ENCODE peak calls at places on chromosomes 13 and 19, in four cellular contexts. G, T, E and C are unnamed samples.
A peak's percentile ranks its signal among the peaks of the same experiment; 100 is the strongest.

GRCh38 chr13:46684287-46685001 is 112.5 kb downstream of the ESD start:
- DNase-seq in G (peak; percentile 86), T (no peak), E (no peak), C (no peak)

GRCh38 chr19:52473655-52474350 is 20.4 kb downstream of the ZNF578 start:
- DNase-seq in G (no peak), T (no peak), E (no peak), C (no peak)

GRCh38 chr13:53800011-53800410 is 771.4 kb downstream of the OLFM4 start:
- DNase-seq in G (no peak), T (no peak), E (no peak), C (no peak)

GRCh38 chr13:79987323-79987722 is 353.6 kb downstream of the SPRY2 start:
- DNase-seq in G (no peak), T (no peak), E (no peak), C (no peak)

GRCh38 chr13:61795580-61795979 is 379.9 kb upstream of the PCDH20 start:
- DNase-seq in G (no peak), T (no peak), E (no peak), C (no peak)

GRCh38 chr19:40739030-40739839 is 11.0 kb downstream of the ACTMAP start:
- DNase-seq in G (no peak), T (no peak), E (no peak), C (no peak)

GRCh38 chr19:47487551-47488515 is 3.8 kb upstream of the KPTN start:
- DNase-seq in G (no peak), T (no peak), E (no peak), C (no peak)

GRCh38 chr13:114077938-114078335 is 54.5 kb downstream of the RASA3 start:
- DNase-seq in G (no peak), T (no peak), E (no peak), C (no peak)

GRCh38 chr13:60351326-60351725 is 45.7 kb upstream of the TDRD3 start:
- DNase-seq in G (no peak), T (no peak), E (no peak), C (no peak)

GRCh38 chr19:45613926-45614725 is 12.1 kb upstream of the GPR4 start:
- DNase-seq in G (no peak), T (no peak), E (peak; percentile 73), C (no peak)

GRCh38 chr13:20940083-20940482 is 37.5 kb upstream of the XPO4 start:
- DNase-seq in G (peak; percentile 83), T (no peak), E (no peak), C (no peak)

GRCh38 chr13:20492641-20493040 is 33.0 kb downstream of the CRYL1 start:
- DNase-seq in G (peak; percentile 46), T (peak; percentile 35), E (no peak), C (no peak)

GRCh38 chr13:97367427-97367826 is 66.5 kb upstream of the RAP2A start:
- DNase-seq in G (no peak), T (no peak), E (no peak), C (no peak)

GRCh38 chr13:32187651-32188050 is 127.5 kb downstream of the ZAR1L start:
- DNase-seq in G (no peak), T (no peak), E (no peak), C (no peak)

GRCh38 chr13:48502601-48503319 is 30.1 kb downstream of the RCBTB2 start:
- DNase-seq in G (no peak), T (no peak), E (no peak), C (no peak)

GRCh38 chr19:39126593-39127187 is 1.1 kb downstream of the PAK4 start:
- DNase-seq in G (peak; percentile 89), T (no peak), E (no peak), C (no peak)

GRCh38 chr19:32450217-32450616 is 44.6 kb downstream of the DPY19L3 start:
- DNase-seq in G (no peak), T (no peak), E (no peak), C (no peak)

GRCh38 chr19:2668188-2668763 is 34.2 kb downstream of the GNG7 start:
- DNase-seq in G (no peak), T (no peak), E (no peak), C (no peak)
- TF ChIP-seq KDM1A in G (no peak), T (no peak), E (no peak), C (no peak)

GRCh38 chr13:76929975-76930374 is 18.3 kb upstream of the ACOD1 start:
- DNase-seq in G (no peak), T (no peak), E (no peak), C (no peak)

GRCh38 chr13:76939215-76939614 is 9.1 kb upstream of the ACOD1 start:
- DNase-seq in G (no peak), T (no peak), E (no peak), C (no peak)

GRCh38 chr13:76936736-76937135 is 11.6 kb upstream of the ACOD1 start:
- DNase-seq in G (no peak), T (no peak), E (no peak), C (no peak)

GRCh38 chr13:76937416-76937815 is 10.9 kb upstream of the ACOD1 start:
- DNase-seq in G (no peak), T (no peak), E (no peak), C (no peak)

DNA sequence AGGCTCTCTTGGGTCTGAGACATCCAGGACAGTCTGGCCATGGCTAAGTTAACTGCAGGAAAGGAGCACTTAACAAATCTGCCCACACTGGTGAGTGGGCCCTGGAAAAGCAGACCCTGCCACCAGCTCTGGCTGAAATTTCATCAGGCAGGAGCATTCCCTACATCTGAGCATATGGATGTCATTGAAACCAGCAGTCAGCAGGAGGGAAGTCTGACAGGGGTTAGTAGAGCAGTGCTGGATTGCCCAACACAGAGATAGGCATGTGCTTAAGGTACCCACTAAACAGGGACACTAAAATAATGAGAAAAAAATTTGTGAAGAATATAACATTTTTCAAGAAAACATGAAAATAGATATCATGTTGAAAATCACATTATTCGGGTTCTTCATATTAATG is 13.6 kb upstream of the ACOD1 start:
- DNase-seq in G (no peak), T (no peak), E (no peak), C (no peak)
- TF ChIP-seq POLR2AphosphoS5 in G (no peak), T (no peak), E (no peak), C (no peak)

GRCh38 chr19:2523630-2524311 is 47.8 kb downstream of the GADD45B start:
- DNase-seq in G (no peak), T (no peak), E (no peak), C (no peak)
- TF ChIP-seq KDM1A in G (no peak), T (no peak), E (no peak), C (no peak)

DNA sequence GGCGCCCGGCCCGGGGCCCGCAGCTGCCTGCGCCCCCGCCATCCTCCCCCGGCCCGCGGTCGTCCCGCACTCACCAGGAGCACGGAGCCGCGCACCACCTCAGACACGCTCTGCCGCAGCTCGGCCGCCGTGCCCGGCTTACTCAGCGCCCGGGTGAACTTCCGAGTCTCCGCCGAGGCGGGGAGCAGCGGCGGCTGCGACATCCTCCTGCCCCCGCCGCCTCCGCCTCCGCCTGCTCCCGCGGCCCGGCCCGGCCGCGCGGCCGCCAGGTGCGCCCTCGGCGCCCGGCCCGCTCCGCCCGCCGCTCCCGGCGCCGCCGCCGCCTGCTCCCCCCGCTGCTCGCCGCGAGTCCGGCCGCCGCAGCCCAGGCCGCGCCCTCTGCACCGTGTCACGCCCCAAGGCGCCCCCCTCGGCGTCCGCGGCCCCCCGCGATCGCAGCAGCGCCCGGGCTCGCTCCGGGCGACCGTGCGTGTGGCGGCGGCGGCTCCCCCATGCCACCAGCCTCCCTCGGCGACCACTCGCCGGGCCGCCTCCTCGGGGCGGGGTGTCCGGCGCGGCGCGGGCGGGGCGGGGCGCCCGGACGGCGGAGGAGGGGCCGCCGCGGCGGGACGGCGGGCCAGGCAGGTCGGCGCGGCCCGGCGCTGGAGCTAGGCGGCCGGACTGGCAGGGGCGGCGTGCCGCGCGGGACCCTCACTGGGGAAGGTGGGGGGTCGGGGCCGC is 108.4 kb upstream of the DOCK9 start:
- DNase-seq in G (no peak), T (peak; percentile 73), E (no peak), C (peak; percentile 74)
- TF ChIP-seq POLR2AphosphoS5 in G (no peak), T (no peak), E (no peak), C (no peak)

GRCh38 chr19:13053761-13054604 is 48.7 kb downstream of the LYL1 start:
- DNase-seq in G (peak; percentile 97), T (no peak), E (no peak), C (no peak)
- TF ChIP-seq KDM1A in G (no peak), T (no peak), E (no peak), C (no peak)

GRCh38 chr19:28063702-28064101 is 1149.2 kb downstream of the UQCRFS1 start:
- DNase-seq in G (no peak), T (no peak), E (no peak), C (no peak)

GRCh38 chr19:28067882-28068281 is 1145.1 kb downstream of the UQCRFS1 start:
- DNase-seq in G (no peak), T (no peak), E (peak; percentile 68), C (no peak)

GRCh38 chr19:28066988-28067387 is 1146.0 kb downstream of the UQCRFS1 start:
- DNase-seq in G (no peak), T (no peak), E (no peak), C (no peak)

GRCh38 chr19:28065026-28065425 is 1147.9 kb downstream of the UQCRFS1 start:
- DNase-seq in G (no peak), T (no peak), E (no peak), C (no peak)

DNA sequence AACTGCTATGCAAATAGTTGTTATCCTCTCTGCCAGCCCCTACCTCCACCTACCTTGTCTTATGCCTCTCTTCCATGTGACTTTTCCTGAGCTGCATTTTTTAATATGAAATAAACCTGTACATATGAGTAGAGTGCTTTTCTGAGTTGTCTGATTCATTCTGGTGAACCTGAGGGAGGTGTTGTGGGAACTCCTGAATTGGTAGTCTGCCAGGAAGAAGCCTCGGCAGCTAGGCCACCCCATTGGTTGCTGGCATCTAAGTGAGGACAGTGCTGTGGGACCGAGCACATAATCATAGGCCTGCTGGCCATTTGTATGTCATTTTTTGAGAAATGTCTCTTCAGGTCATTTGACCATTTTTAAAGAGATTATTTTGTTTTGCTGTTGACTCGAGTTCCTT is 1146.8 kb downstream of the UQCRFS1 start:
- DNase-seq in G (no peak), T (no peak), E (no peak), C (no peak)
- TF ChIP-seq POLR2AphosphoS5 in G (no peak), T (no peak), E (no peak), C (no peak)

GRCh38 chr13:112999414-113000177 is 30.6 kb downstream of the MCF2L start:
- DNase-seq in G (no peak), T (no peak), E (no peak), C (no peak)

GRCh38 chr13:113002891-113003290 is 33.9 kb downstream of the MCF2L start:
- DNase-seq in G (no peak), T (no peak), E (no peak), C (no peak)

GRCh38 chr13:113000575-113000974 is 31.6 kb downstream of the MCF2L start:
- DNase-seq in G (no peak), T (no peak), E (no peak), C (no peak)

GRCh38 chr13:113002206-113002821 is 33.3 kb downstream of the MCF2L start:
- DNase-seq in G (peak; percentile 61), T (peak; percentile 26), E (no peak), C (peak; percentile 21)

GRCh38 chr13:113001251-113002140 is 32.5 kb downstream of the MCF2L start:
- DNase-seq in G (peak; percentile 47), T (no peak), E (no peak), C (no peak)
- TF ChIP-seq KDM1A in G (no peak), T (no peak), E (no peak), C (no peak)